ENCODE peak calls at places on chromosome 14, in four cellular contexts. S is A673, Q is HFFc6, Z is left cardiac atrium. P is an unnamed sample.

GRCh38 chr14:98633380-98633779 is 638.6 kb downstream of the BCL11B start:
- DNase-seq in Z (no peak), Q (no peak), S (peak; percentile 8), P (no peak)

GRCh38 chr14:101654051-101654450 is 92.8 kb downstream of the DIO3 start:
- DNase-seq in Z (no peak), S (no peak), Q (no peak), P (no peak)

GRCh38 chr14:92546347-92547053 is 32.9 kb downstream of the RIN3 start:
- DNase-seq in S (peak; percentile 13), Z (no peak), Q (peak; percentile 21), P (no peak)

GRCh38 chr14:32349322-32349721 is 20.2 kb downstream of the AKAP6 start:
- DNase-seq in S (no peak), Q (no peak), Z (no peak), P (no peak)

GRCh38 chr14:73188501-73188903 is 48.8 kb upstream of the PAPLN start:
- DNase-seq in Z (no peak), Q (peak; percentile 65), S (no peak), P (peak; percentile 62)

GRCh38 chr14:34052658-34053014 is 101.8 kb upstream of the EGLN3 start:
- DNase-seq in Z (no peak), S (no peak), Q (peak; percentile 9), P (peak; percentile 99)

GRCh38 chr14:73240816-73241480 is 3.6 kb downstream of the PAPLN start:
- DNase-seq in Q (no peak), Z (no peak), S (no peak), P (no peak)

GRCh38 chr14:23028800-23029199 is 5.9 kb downstream of the PSMB5 start:
- DNase-seq in Q (no peak), S (no peak), Z (no peak), P (no peak)

GRCh38 chr14:57403521-57403864 is 13.1 kb downstream of the NAA30 start:
- DNase-seq in Z (no peak), S (no peak), Q (no peak), P (no peak)